ENCODE peak calls at places on chromosomes 3 and 15, in four cellular contexts. O, I, K and Z are unnamed samples.

GRCh38 chr15:67838789-67839332 is 984 bp downstream of the RNU6-1 start:
- DNase-seq in O (peak), I (peak), K (no peak), Z (peak)

GRCh38 chr3:190811775-190812480 is 50.6 kb downstream of the GMNC start:
- DNase-seq in O (no peak), I (no peak), K (peak), Z (no peak)

GRCh38 chr15:88636039-88636438 is 2.8 kb upstream of the ISG20 start:
- DNase-seq in O (peak), I (no peak), K (no peak), Z (peak)

GRCh38 chr3:62723636-62724217 is 151.5 kb downstream of the CADPS start:
- DNase-seq in O (no peak), I (no peak), K (no peak), Z (no peak)

GRCh38 chr3:53253707-53254106 is 2.1 kb downstream of the TKT start:
- DNase-seq in O (no peak), I (no peak), K (no peak), Z (no peak)

GRCh38 chr15:25784876-25785642 is 78.1 kb downstream of the ATP10A start:
- DNase-seq in O (no peak), I (peak), K (no peak), Z (no peak)

GRCh38 chr15:76185716-76186115 is 125.6 kb downstream of the ETFA start:
- DNase-seq in O (no peak), I (no peak), K (peak), Z (no peak)

GRCh38 chr3:141926929-141927328 is 50.5 kb downstream of the ATP1B3 start:
- DNase-seq in O (no peak), I (no peak), K (no peak), Z (no peak)

GRCh38 chr3:196149375-196149774 is 61.8 kb downstream of the ZDHHC19 start:
- DNase-seq in O (no peak), I (no peak), K (no peak), Z (no peak)

GRCh38 chr3:129413687-129414506 is 14.5 kb downstream of the EFCAB12 start:
- DNase-seq in O (no peak), I (no peak), K (no peak), Z (no peak)

GRCh38 chr15:57726411-57726810 is 19.9 kb downstream of the POLR2M start:
- DNase-seq in O (no peak), I (no peak), K (no peak), Z (no peak)

GRCh38 chr3:14170569-14171159 is 7.7 kb downstream of the XPC start:
- DNase-seq in O (no peak), I (no peak), K (no peak), Z (no peak)

GRCh38 chr15:93173369-93173768 is 84.4 kb upstream of the RGMA start:
- DNase-seq in O (no peak), I (no peak), K (no peak), Z (no peak)

GRCh38 chr3:4885322-4885721 is 93.9 kb upstream of the BHLHE40 start:
- DNase-seq in O (no peak), I (no peak), K (no peak), Z (no peak)

GRCh38 chr3:84136425-84136824 is 822.4 kb upstream of the CADM2 start:
- DNase-seq in O (no peak), I (no peak), K (no peak), Z (no peak)

GRCh38 chr3:196837819-196838420 is 29.8 kb upstream of the SENP5 start:
- DNase-seq in O (peak), I (peak), K (peak), Z (peak)

GRCh38 chr3:160941885-160942494 is 163.2 kb downstream of the B3GALNT1 start:
- DNase-seq in O (peak), I (peak), K (no peak), Z (peak)

GRCh38 chr3:196969001-196969659 is 497 bp upstream of the PIGZ start:
- DNase-seq in O (peak), I (no peak), K (no peak), Z (peak)

GRCh38 chr15:100902436-100903190 is 16.5 kb upstream of the LRRK1 start:
- DNase-seq in O (peak), I (peak), K (no peak), Z (peak)

GRCh38 chr15:68228143-68228970 is 1.2 kb downstream of the CLN6 start:
- DNase-seq in O (no peak), I (no peak), K (no peak), Z (no peak)

GRCh38 chr3:65149877-65150276 is 462.1 kb upstream of the ADAMTS9 start:
- DNase-seq in O (no peak), I (no peak), K (no peak), Z (no peak)

GRCh38 chr3:124510290-124510689 is 220.0 kb upstream of the UMPS start:
- DNase-seq in O (no peak), I (no peak), K (no peak), Z (no peak)

GRCh38 chr3:105868450-105868744 is 415 bp downstream of the CBLB start:
- DNase-seq in O (peak), I (peak), K (no peak), Z (peak)

GRCh38 chr15:25397110-25397509 is 41.7 kb downstream of the UBE3A start:
- DNase-seq in O (no peak), I (no peak), K (no peak), Z (no peak)

GRCh38 chr15:85707519-85708338 is 87.0 kb downstream of the KLHL25 start:
- DNase-seq in O (no peak), I (no peak), K (no peak), Z (no peak)

GRCh38 chr15:94792166-94792565 is 560.8 kb downstream of the MCTP2 start:
- DNase-seq in O (no peak), I (no peak), K (no peak), Z (no peak)

GRCh38 chr3:119494597-119494996 is 3.8 kb upstream of the TIMMDC1 start:
- DNase-seq in O (no peak), I (no peak), K (no peak), Z (no peak)

GRCh38 chr15:52172869-52173268 is 18.3 kb downstream of the GNB5 start:
- DNase-seq in O (no peak), I (no peak), K (no peak), Z (no peak)

GRCh38 chr15:76172782-76173181 is 113.0 kb downstream of the TMEM266 start:
- DNase-seq in O (no peak), I (no peak), K (no peak), Z (no peak)

GRCh38 chr3:174287601-174288180 is 571.4 kb upstream of the NAALADL2 start:
- DNase-seq in O (no peak), I (no peak), K (no peak), Z (no peak)

GRCh38 chr3:57877116-57877515 is 121.0 kb downstream of the SLMAP start:
- DNase-seq in O (no peak), I (no peak), K (no peak), Z (no peak)

DNA sequence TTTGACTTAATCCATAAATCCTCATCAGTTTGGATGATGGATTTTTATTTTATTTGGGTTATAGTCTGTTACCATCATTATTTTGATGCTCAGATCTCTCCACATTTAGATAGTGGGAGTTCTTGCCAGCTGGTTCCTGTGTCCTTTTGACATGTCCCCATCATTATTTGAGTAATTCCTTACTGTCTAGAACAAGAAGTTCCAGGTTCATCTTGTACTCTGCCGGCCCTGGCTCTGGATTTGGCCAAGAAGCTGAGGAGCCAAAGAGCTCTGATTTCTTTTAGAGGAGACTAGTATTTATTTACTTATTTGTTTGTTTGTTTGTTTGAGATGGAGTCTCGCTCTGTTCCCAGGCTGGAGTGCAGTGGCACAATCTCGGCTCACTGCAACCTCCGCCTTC is 54.3 kb downstream of the PTPRG start:
- DNase-seq in O (no peak), I (peak), K (no peak), Z (no peak)
- TF ChIP-seq POLR2AphosphoS5 in O (no peak), I (peak), K (no peak), Z (peak)

GRCh38 chr15:39583586-39584265 is 2.8 kb downstream of the THBS1 start:
- DNase-seq in O (no peak), I (peak), K (no peak), Z (peak)
- TF ChIP-seq POLR2A in O (no peak), I (no peak), K (peak), Z (peak)

GRCh38 chr3:98869391-98869790 is 32.1 kb downstream of the DCBLD2 start:
- DNase-seq in O (no peak), I (no peak), K (no peak), Z (no peak)

GRCh38 chr3:98875535-98875934 is 26.0 kb downstream of the DCBLD2 start:
- DNase-seq in O (no peak), I (no peak), K (no peak), Z (no peak)

GRCh38 chr3:98877132-98877531 is 24.4 kb downstream of the DCBLD2 start:
- DNase-seq in O (no peak), I (no peak), K (no peak), Z (no peak)

GRCh38 chr3:98874602-98875249 is 26.8 kb downstream of the DCBLD2 start:
- DNase-seq in O (no peak), I (no peak), K (no peak), Z (no peak)
- TF ChIP-seq EP300 in O (no peak), I (no peak), K (no peak), Z (no peak)

DNA sequence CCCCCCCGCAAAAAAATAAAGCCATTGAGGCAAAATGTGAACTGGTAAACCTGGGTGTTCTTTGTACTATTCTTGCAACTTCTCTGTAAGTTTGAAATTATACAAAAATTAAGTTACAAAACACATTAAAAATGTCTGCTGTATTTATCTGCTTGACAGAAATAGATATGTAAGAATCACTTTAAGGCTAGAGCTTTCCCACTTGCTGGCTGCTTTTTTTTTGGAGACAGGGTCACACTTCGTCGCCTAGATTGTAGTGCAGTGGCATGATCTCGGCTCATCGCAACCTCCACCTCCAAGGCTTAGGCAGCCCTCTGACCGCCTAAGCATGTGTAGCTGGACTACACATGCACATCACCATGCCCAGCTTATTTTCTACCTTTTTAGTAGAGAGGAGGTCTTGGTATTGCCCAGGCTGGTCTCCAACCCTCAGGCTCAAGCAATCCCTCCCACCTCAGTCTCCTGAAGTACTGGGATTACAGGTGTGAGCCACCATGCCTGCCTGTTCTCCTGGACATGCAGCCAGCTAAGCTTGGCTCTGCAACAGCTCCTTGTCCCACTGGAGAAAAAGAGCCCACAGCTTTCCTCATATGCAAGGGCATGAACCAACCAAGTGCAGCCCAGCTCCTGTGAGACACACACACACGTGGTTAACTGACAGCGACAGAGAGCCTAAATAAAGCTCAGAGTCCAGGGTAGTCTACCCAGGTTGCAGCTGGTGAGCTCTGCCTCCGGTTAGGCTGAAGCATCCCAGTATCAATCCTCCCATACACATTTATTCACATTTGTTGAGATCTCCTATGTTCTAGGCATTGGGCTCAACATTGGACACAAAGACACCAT is 4.5 kb downstream of the RPS17 start:
- DNase-seq in O (no peak), I (no peak), K (no peak), Z (no peak)
- TF ChIP-seq POLR2AphosphoS5 in O (no peak), I (no peak), K (peak), Z (no peak)

GRCh38 chr3:194485876-194486539 is 794 bp downstream of the ATP13A3 start:
- DNase-seq in O (peak), I (peak), K (no peak), Z (peak)
- TF ChIP-seq POLR2A in O (no peak), I (no peak), K (peak), Z (peak)

DNA sequence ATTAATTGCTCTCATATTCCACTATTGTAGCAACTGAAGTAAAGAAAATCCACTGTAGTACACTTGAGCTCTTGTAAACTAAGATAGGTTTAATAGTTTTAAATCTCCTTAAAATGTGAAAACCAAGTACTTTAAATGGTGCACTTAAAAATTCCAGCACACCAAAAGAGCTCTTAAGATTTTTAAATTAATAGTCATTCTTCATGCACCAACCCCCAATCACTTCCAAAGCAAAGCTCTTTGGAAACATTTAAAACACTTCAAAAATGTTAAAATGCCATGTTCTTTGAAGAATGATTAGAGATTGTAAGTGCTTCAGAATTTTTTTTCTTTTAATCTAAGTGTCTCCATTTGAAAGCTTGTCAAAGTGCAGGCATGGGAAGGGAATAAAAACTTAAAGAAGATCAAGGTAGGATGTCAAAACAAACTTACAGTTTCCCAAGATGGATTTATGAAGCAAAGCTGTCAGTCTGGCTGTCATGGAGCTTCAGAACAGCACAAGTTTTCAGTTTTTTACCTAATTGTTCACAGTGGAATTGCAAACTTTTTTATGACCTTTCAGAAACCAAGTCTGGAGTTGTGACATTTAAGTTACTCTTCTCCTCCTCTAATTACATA is 84.3 kb downstream of the ARPP21 start:
- DNase-seq in O (no peak), I (no peak), K (no peak), Z (no peak)
- TF ChIP-seq EP300 in O (no peak), I (no peak), K (no peak), Z (no peak)

DNA sequence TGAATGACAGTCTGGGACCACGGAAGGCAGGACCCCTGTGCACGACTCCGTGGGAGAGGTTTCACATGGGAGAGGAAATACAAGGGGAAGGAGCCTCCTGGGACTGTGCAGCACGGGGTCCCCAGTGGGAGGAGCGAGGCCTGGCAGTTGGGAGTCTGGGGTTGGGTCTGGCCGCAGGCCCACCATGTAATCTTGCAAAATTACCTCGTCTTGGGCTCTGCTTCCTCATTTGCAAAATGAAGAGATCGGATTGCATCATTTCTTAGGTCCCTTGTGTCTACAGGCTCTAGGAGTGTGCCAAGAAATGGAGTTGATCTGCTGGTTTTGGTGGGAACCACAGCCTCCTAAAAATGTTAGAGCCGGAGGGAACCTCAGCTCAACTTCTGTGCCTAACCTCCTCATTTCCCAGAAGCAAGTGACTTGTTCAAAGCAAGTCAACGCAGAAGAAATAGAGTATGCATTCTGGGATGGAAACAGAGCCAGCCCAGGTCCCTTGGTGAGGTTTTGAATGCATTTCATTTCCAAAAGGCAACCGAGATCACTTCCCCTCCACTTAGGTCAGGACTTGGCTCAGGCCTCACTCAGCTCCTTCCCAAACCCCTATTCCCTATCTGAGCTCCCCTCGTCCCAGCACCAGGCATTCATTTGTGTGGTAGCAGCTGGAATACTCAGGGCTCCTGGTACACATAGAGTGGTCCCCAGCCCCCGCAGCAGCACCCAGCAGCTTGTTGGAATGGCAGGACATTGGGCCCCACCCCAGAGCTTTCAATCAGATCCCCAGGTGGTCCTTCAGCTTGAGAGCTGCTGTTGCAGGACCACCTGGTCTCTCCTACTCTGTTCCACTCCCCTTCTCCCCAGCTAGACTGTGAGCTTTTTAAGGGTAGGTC is 267.7 kb downstream of the XXYLT1 start:
- DNase-seq in O (peak), I (peak), K (no peak), Z (peak)
- TF ChIP-seq POLR2AphosphoS5 in O (no peak), I (no peak), K (no peak), Z (no peak)